ENCODE peak calls at places on chromosome 18, in four cellular contexts. One of them, this sample, is unnamed. For H3K9me3, the result is how much of the 10 kb centered on the place peaks cover.

GRCh38 chr18:3891245-3891644 is 441.3 kb downstream of the TGIF1 start:
- DNase-seq in right cardiac atrium: no peak
- DNase-seq in IMR-90: no peak
- DNase-seq in upper lobe of right lung: no peak
- DNase-seq in this sample: no peak

GRCh38 chr18:53625997-53626599 is 598.4 kb downstream of the MBD2 start:
- DNase-seq in right cardiac atrium: peak
- DNase-seq in IMR-90: no peak
- DNase-seq in upper lobe of right lung: peak
- DNase-seq in this sample: peak

GRCh38 chr18:76490701-76491171 is 4.3 kb downstream of the ZNF516 start:
- DNase-seq in right cardiac atrium: peak
- DNase-seq in IMR-90: peak
- DNase-seq in upper lobe of right lung: peak
- DNase-seq in this sample: peak

GRCh38 chr18:9565407-9565806 is 49.0 kb downstream of the PPP4R1 start:
- DNase-seq in right cardiac atrium: no peak
- DNase-seq in IMR-90: no peak
- DNase-seq in upper lobe of right lung: no peak
- DNase-seq in this sample: no peak

GRCh38 chr18:59298871-59299270 is 19.6 kb downstream of the CPLX4 start:
- DNase-seq in right cardiac atrium: no peak
- DNase-seq in IMR-90: no peak
- DNase-seq in upper lobe of right lung: no peak
- DNase-seq in this sample: no peak

GRCh38 chr18:77096031-77096371 is 36.6 kb downstream of the MBP start:
- DNase-seq in right cardiac atrium: no peak
- DNase-seq in IMR-90: no peak
- DNase-seq in upper lobe of right lung: no peak
- DNase-seq in this sample: no peak

GRCh38 chr18:22276334-22276713 is 106.9 kb downstream of the GATA6 start:
- DNase-seq in right cardiac atrium: peak
- DNase-seq in IMR-90: no peak
- DNase-seq in upper lobe of right lung: no peak
- DNase-seq in this sample: peak

GRCh38 chr18:44341759-44342158 is 338.9 kb upstream of the SETBP1 start:
- DNase-seq in right cardiac atrium: no peak
- DNase-seq in IMR-90: no peak
- DNase-seq in upper lobe of right lung: peak
- DNase-seq in this sample: no peak

GRCh38 chr18:61290616-61291015 is 42.6 kb upstream of the CDH20 start:
- DNase-seq in right cardiac atrium: no peak
- DNase-seq in IMR-90: no peak
- DNase-seq in upper lobe of right lung: no peak
- DNase-seq in this sample: no peak

GRCh38 chr18:6370886-6371635 is 43.6 kb downstream of the L3MBTL4 start:
- DNase-seq in right cardiac atrium: peak
- DNase-seq in IMR-90: no peak
- DNase-seq in upper lobe of right lung: peak
- DNase-seq in this sample: peak

GRCh38 chr18:72652990-72653593 is 109.0 kb upstream of the CBLN2 start:
- DNase-seq in right cardiac atrium: no peak
- DNase-seq in IMR-90: no peak
- DNase-seq in upper lobe of right lung: no peak
- DNase-seq in this sample: no peak

GRCh38 chr18:2655954-2656236 is 369 bp downstream of the SMCHD1 start:
- DNase-seq in right cardiac atrium: no peak
- DNase-seq in IMR-90: no peak
- DNase-seq in upper lobe of right lung: no peak
- DNase-seq in this sample: no peak

GRCh38 chr18:23593720-23594119 is 7.4 kb upstream of the NPC1 start:
- DNase-seq in right cardiac atrium: no peak
- DNase-seq in IMR-90: peak
- DNase-seq in upper lobe of right lung: no peak
- DNase-seq in this sample: no peak

GRCh38 chr18:79422022-79422782 is 26.5 kb downstream of the NFATC1 start:
- DNase-seq in right cardiac atrium: peak
- DNase-seq in IMR-90: peak
- DNase-seq in upper lobe of right lung: no peak
- DNase-seq in this sample: peak
- H3K9me3 ChIP-seq in right cardiac atrium: under half
- H3K9me3 ChIP-seq in IMR-90: under half
- H3K9me3 ChIP-seq in upper lobe of right lung: under half
- H3K9me3 ChIP-seq in this sample: under half

DNA sequence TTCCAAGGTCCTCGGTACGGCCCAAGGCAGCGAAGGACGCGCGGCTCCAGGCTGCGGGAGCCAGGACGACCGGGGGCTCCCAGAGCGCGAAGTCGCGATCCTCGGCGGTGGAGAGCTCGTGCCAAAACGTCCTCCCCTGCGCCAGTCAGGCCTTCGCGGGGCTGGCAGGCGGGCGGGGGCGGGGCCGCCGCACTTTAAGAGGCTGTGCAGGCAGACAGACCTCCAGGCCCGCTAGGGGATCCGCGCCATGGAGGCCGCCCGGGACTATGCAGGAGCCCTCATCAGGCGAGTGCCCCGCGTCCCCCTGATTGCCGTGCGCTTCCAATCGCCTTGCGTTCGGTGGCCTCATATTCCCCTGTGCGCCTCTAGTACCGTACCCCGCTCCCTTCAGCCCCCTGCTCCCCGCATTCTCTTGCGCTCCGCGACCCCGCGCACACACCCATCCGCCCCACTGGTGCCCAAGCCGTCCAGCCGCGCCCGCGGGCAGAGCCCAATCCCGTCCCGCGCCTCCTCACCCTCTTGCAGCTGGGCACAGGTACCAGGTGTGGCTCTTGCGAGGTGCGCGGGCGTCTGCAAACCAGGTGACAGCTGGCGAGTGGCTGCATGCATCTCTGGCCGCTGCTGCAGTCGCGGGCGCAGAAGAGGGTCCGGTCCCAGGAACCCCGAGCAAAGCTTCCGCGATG is at the start of gene CIDEA:
- DNase-seq in right cardiac atrium: peak
- DNase-seq in IMR-90: no peak
- DNase-seq in upper lobe of right lung: no peak
- DNase-seq in this sample: peak
- H3K4me3 ChIP-seq in right cardiac atrium: peak
- H3K4me3 ChIP-seq in IMR-90: no peak
- H3K4me3 ChIP-seq in upper lobe of right lung: no peak
- H3K4me3 ChIP-seq in this sample: no peak

GRCh38 chr18:41128545-41128944 is 826.5 kb upstream of the PIK3C3 start:
- DNase-seq in right cardiac atrium: no peak
- DNase-seq in IMR-90: peak
- DNase-seq in upper lobe of right lung: no peak
- DNase-seq in this sample: no peak

GRCh38 chr18:41128126-41128525 is 826.9 kb upstream of the PIK3C3 start:
- DNase-seq in right cardiac atrium: no peak
- DNase-seq in IMR-90: peak
- DNase-seq in upper lobe of right lung: no peak
- DNase-seq in this sample: no peak

GRCh38 chr18:41134426-41134825 is 820.6 kb upstream of the PIK3C3 start:
- DNase-seq in right cardiac atrium: no peak
- DNase-seq in IMR-90: peak
- DNase-seq in upper lobe of right lung: no peak
- DNase-seq in this sample: no peak

GRCh38 chr18:41135146-41135545 is 819.9 kb upstream of the PIK3C3 start:
- DNase-seq in right cardiac atrium: no peak
- DNase-seq in IMR-90: no peak
- DNase-seq in upper lobe of right lung: no peak
- DNase-seq in this sample: no peak

DNA sequence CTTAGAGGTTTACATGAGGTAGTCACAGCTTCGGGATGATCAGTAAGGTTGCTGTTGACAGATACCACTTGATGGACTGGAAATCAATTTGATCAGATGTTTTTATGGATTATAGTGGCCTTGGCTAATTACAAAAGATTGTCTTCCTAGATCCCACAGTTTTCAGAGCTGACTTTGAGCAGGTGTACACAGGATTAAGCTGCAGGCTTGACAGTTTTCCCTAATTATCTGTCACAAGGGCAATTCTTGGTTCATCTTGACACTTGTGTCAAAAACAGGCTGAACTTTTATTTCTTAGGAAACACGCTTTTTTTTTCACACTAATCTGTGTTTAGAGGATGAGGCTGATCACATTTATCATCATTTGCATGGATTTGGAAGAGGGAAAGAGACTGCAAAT is 824.0 kb upstream of the PIK3C3 start:
- DNase-seq in right cardiac atrium: no peak
- DNase-seq in IMR-90: no peak
- DNase-seq in upper lobe of right lung: no peak
- DNase-seq in this sample: no peak
- H3K27ac ChIP-seq in right cardiac atrium: no peak
- H3K27ac ChIP-seq in IMR-90: no peak
- H3K27ac ChIP-seq in upper lobe of right lung: no peak
- H3K27ac ChIP-seq in this sample: no peak

GRCh38 chr18:56065101-56065500 is 477.1 kb upstream of the TCF4 start:
- DNase-seq in right cardiac atrium: no peak
- DNase-seq in IMR-90: no peak
- DNase-seq in upper lobe of right lung: no peak
- DNase-seq in this sample: no peak

GRCh38 chr18:56068030-56068671 is 480.2 kb upstream of the TCF4 start:
- DNase-seq in right cardiac atrium: no peak
- DNase-seq in IMR-90: peak
- DNase-seq in upper lobe of right lung: no peak
- DNase-seq in this sample: no peak

GRCh38 chr18:56067216-56067611 is 479.2 kb upstream of the TCF4 start:
- DNase-seq in right cardiac atrium: no peak
- DNase-seq in IMR-90: peak
- DNase-seq in upper lobe of right lung: no peak
- DNase-seq in this sample: no peak

GRCh38 chr18:56066524-56067215 is 478.7 kb upstream of the TCF4 start:
- DNase-seq in right cardiac atrium: no peak
- DNase-seq in IMR-90: no peak
- DNase-seq in upper lobe of right lung: no peak
- DNase-seq in this sample: no peak

GRCh38 chr18:56068701-56069100 is 480.7 kb upstream of the TCF4 start:
- DNase-seq in right cardiac atrium: no peak
- DNase-seq in IMR-90: no peak
- DNase-seq in upper lobe of right lung: no peak
- DNase-seq in this sample: no peak
- H3K9me3 ChIP-seq in right cardiac atrium: under half
- H3K9me3 ChIP-seq in IMR-90: under half
- H3K9me3 ChIP-seq in upper lobe of right lung: under half
- H3K9me3 ChIP-seq in this sample: under half

GRCh38 chr18:35948080-35948479 is 24.4 kb upstream of the RMP24 start:
- DNase-seq in right cardiac atrium: no peak
- DNase-seq in IMR-90: no peak
- DNase-seq in upper lobe of right lung: no peak
- DNase-seq in this sample: no peak

GRCh38 chr18:35953688-35954087 is 18.8 kb upstream of the RMP24 start:
- DNase-seq in right cardiac atrium: no peak
- DNase-seq in IMR-90: no peak
- DNase-seq in upper lobe of right lung: no peak
- DNase-seq in this sample: no peak

GRCh38 chr18:35949090-35949489 is 23.4 kb upstream of the RMP24 start:
- DNase-seq in right cardiac atrium: no peak
- DNase-seq in IMR-90: no peak
- DNase-seq in upper lobe of right lung: no peak
- DNase-seq in this sample: no peak

GRCh38 chr18:35949903-35950627 is 22.4 kb upstream of the RMP24 start:
- DNase-seq in right cardiac atrium: peak
- DNase-seq in IMR-90: peak
- DNase-seq in upper lobe of right lung: peak
- DNase-seq in this sample: peak

GRCh38 chr18:35950628-35950982 is 21.9 kb upstream of the RMP24 start:
- DNase-seq in right cardiac atrium: no peak
- DNase-seq in IMR-90: no peak
- DNase-seq in upper lobe of right lung: no peak
- DNase-seq in this sample: no peak
- H3K4me3 ChIP-seq in right cardiac atrium: no peak
- H3K4me3 ChIP-seq in IMR-90: peak
- H3K4me3 ChIP-seq in upper lobe of right lung: peak
- H3K4me3 ChIP-seq in this sample: peak

GRCh38 chr18:49175476-49175875 is 224.7 kb upstream of the SMAD7 start:
- DNase-seq in right cardiac atrium: no peak
- DNase-seq in IMR-90: no peak
- DNase-seq in upper lobe of right lung: no peak
- DNase-seq in this sample: no peak

GRCh38 chr18:49175071-49175470 is 224.3 kb upstream of the SMAD7 start:
- DNase-seq in right cardiac atrium: no peak
- DNase-seq in IMR-90: no peak
- DNase-seq in upper lobe of right lung: no peak
- DNase-seq in this sample: no peak

GRCh38 chr18:49172246-49172645 is 221.5 kb upstream of the SMAD7 start:
- DNase-seq in right cardiac atrium: no peak
- DNase-seq in IMR-90: no peak
- DNase-seq in upper lobe of right lung: no peak
- DNase-seq in this sample: no peak

GRCh38 chr18:49177071-49177470 is 226.3 kb upstream of the SMAD7 start:
- DNase-seq in right cardiac atrium: no peak
- DNase-seq in IMR-90: no peak
- DNase-seq in upper lobe of right lung: no peak
- DNase-seq in this sample: no peak

DNA sequence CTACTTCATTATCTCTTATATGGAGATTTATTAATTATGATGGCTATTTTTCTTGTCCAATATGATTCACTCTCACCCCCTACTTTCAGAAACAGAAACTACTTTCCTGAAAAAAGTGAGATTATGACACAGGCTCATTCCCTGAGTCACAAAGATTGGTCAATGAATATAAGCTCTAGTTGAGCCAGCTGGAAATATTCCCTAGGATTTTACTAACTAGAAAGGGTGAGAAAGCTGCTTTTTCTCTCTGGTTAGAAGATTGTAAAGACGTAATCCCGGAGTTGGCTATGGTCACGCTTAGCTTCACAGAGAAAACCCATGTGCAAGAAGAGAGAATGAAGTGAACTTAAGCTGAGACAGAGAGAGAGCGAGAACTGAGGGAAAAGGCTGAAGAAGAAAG is 223.7 kb upstream of the SMAD7 start:
- DNase-seq in right cardiac atrium: no peak
- DNase-seq in IMR-90: peak
- DNase-seq in upper lobe of right lung: no peak
- DNase-seq in this sample: no peak
- H3K27ac ChIP-seq in right cardiac atrium: no peak
- H3K27ac ChIP-seq in IMR-90: no peak
- H3K27ac ChIP-seq in upper lobe of right lung: no peak
- H3K27ac ChIP-seq in this sample: no peak

DNA sequence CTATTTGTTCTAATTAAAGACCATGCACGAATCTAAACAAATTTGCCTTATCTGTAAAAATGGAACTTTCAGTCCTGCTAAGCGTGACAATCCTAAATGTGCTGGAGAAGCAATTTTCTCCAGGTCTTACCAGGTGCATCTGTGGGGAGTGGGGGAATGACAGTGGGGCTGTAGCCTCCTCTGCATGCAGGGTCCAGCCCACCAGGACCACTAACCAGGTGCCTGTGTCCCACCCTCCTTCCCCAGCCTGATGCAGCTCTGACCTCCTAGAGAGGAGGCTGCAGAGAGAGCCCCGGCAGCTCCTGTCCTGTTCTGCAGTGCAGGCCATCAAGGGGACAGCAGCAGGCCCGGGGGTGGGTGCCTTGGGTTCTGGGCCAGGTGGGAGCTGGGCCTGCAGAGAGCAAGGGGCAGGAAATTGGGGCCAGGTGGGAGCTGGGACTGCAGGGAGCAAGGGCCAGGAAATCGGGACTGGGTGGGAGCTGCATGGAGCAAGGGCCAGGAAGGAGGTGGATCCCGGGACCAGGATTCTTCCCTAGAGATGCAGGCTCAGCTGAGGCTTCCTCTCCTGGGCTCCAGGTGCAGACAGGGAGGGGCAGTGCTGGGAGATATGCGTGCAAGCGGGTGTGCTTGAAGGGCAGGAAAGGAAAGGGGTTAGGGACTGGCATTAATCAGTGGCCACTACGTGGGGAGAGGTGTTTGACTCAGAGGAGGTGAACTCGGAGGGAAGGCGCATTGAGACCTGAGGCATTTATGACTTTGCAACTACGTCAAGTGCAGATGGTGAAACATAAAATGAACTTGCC is 185.3 kb downstream of the ANKRD30B start:
- DNase-seq in right cardiac atrium: no peak
- DNase-seq in IMR-90: no peak
- DNase-seq in upper lobe of right lung: no peak
- DNase-seq in this sample: no peak
- H3K9me3 ChIP-seq in right cardiac atrium: under half
- H3K9me3 ChIP-seq in IMR-90: under half
- H3K9me3 ChIP-seq in upper lobe of right lung: under half
- H3K9me3 ChIP-seq in this sample: under half